ENCODE peak calls at places on chromosomes 5 and 9, in six cellular contexts. V, Y, S, I, J and M are unnamed samples. For H3K27me3, the result is how much of the 10 kb centered on the place peaks cover.

GRCh38 chr5:36928947-36929346 is 52.4 kb downstream of the NIPBL start:
- DNase-seq in V (no peak), Y (no peak), S (no peak), I (no peak), J (no peak), M (no peak)

GRCh38 chr9:126462617-126463016 is 136.0 kb downstream of the MVB12B start:
- DNase-seq in V (no peak), Y (no peak), S (no peak), I (no peak), J (no peak), M (no peak)

GRCh38 chr9:76369583-76369982 is 24.6 kb downstream of the RFK start:
- DNase-seq in V (peak), Y (no peak), S (no peak), I (peak), J (no peak), M (no peak)

GRCh38 chr5:130166839-130167490 is 262.7 kb downstream of the CHSY3 start:
- DNase-seq in V (peak), Y (no peak), S (no peak), I (no peak), J (no peak), M (peak)

GRCh38 chr5:126973193-126973592 is 57.2 kb downstream of the MARCHF3 start:
- DNase-seq in V (peak), Y (no peak), S (no peak), I (no peak), J (no peak), M (no peak)

GRCh38 chr5:172055996-172056395 is 49.6 kb upstream of the FBXW11 start:
- DNase-seq in V (no peak), Y (no peak), S (no peak), I (no peak), J (no peak), M (no peak)

GRCh38 chr5:93130623-93131022 is 450.4 kb downstream of the NR2F1-AS1 start:
- DNase-seq in V (no peak), Y (no peak), S (no peak), I (no peak), J (no peak), M (no peak)

GRCh38 chr5:56522972-56523371 is 289.8 kb upstream of the ANKRD55 start:
- DNase-seq in V (no peak), Y (peak), S (no peak), I (no peak), J (no peak), M (no peak)

GRCh38 chr9:133103987-133104505 is 17.0 kb downstream of the RALGDS start:
- DNase-seq in V (no peak), Y (no peak), S (peak), I (no peak), J (no peak), M (no peak)

GRCh38 chr9:106697799-106698591 is 165.0 kb upstream of the ZNF462 start:
- DNase-seq in V (no peak), Y (peak), S (peak), I (peak), J (no peak), M (no peak)

GRCh38 chr5:123204224-123204623 is 115.2 kb downstream of the PRDM6 start:
- DNase-seq in V (no peak), Y (no peak), S (no peak), I (no peak), J (no peak), M (no peak)

GRCh38 chr9:137740311-137740710 is 121.5 kb downstream of the EHMT1 start:
- DNase-seq in V (peak), Y (no peak), S (peak), I (no peak), J (no peak), M (no peak)

GRCh38 chr5:116554764-116555163 is 19.9 kb downstream of the SEMA6A start:
- DNase-seq in V (no peak), Y (no peak), S (no peak), I (no peak), J (no peak), M (no peak)

GRCh38 chr9:122991370-122991830 is 42.1 kb upstream of the GPR21 start:
- DNase-seq in V (peak), Y (peak), S (no peak), I (peak), J (peak), M (no peak)

GRCh38 chr9:112065781-112066606 is 109.1 kb downstream of the SUSD1 start:
- DNase-seq in V (peak), Y (no peak), S (peak), I (peak), J (no peak), M (no peak)

GRCh38 chr9:77475641-77476473 is 172.3 kb downstream of the GNA14 start:
- DNase-seq in V (no peak), Y (no peak), S (no peak), I (no peak), J (peak), M (no peak)

GRCh38 chr5:14268236-14268701 is 125.1 kb downstream of the TRIO start:
- DNase-seq in V (peak), Y (peak), S (no peak), I (no peak), J (no peak), M (no peak)

GRCh38 chr5:18553269-18553668 is 919.0 kb downstream of the TAF11L14 start:
- DNase-seq in V (peak), Y (no peak), S (no peak), I (no peak), J (no peak), M (no peak)

GRCh38 chr5:78639811-78640210 is 8.8 kb downstream of the LHFPL2 start:
- DNase-seq in V (no peak), Y (no peak), S (no peak), I (no peak), J (no peak), M (no peak)

GRCh38 chr5:168579987-168580508 is 880 bp upstream of the PANK3 start:
- DNase-seq in V (no peak), Y (no peak), S (no peak), I (no peak), J (no peak), M (no peak)

GRCh38 chr5:91443761-91444467 is 60.8 kb upstream of the ARRDC3 start:
- DNase-seq in V (peak), Y (no peak), S (no peak), I (no peak), J (no peak), M (no peak)

GRCh38 chr5:181088289-181088688 is 42.7 kb downstream of the OR2V1 start:
- DNase-seq in V (peak), Y (no peak), S (no peak), I (no peak), J (no peak), M (no peak)

GRCh38 chr5:172688735-172689572 is 47.9 kb downstream of the NEURL1B start:
- DNase-seq in V (no peak), Y (no peak), S (peak), I (peak), J (peak), M (no peak)

GRCh38 chr5:144142030-144142825 is 28.2 kb downstream of the YIPF5 start:
- DNase-seq in V (peak), Y (no peak), S (no peak), I (no peak), J (peak), M (peak)

GRCh38 chr9:95282332-95282731 is 35.2 kb downstream of the FANCC start:
- DNase-seq in V (no peak), Y (no peak), S (no peak), I (no peak), J (no peak), M (no peak)

GRCh38 chr9:124810513-124811355 is 33.8 kb downstream of the OLFML2A start:
- DNase-seq in V (peak), Y (no peak), S (no peak), I (no peak), J (no peak), M (peak)

GRCh38 chr9:113503613-113504230 is 40.2 kb downstream of the RGS3 start:
- DNase-seq in V (peak), Y (no peak), S (no peak), I (no peak), J (no peak), M (no peak)

GRCh38 chr9:132587484-132587858 is 5.1 kb downstream of the BARHL1 start:
- DNase-seq in V (no peak), Y (no peak), S (no peak), I (no peak), J (no peak), M (no peak)

GRCh38 chr5:141906517-141906916 is 17.2 kb upstream of the DELE1 start:
- DNase-seq in V (no peak), Y (no peak), S (no peak), I (no peak), J (no peak), M (no peak)

GRCh38 chr5:178786859-178787499 is 56.5 kb upstream of the ZNF354A start:
- DNase-seq in V (no peak), Y (no peak), S (no peak), I (no peak), J (no peak), M (no peak)

GRCh38 chr5:1461396-1461795 is 16.2 kb upstream of the SLC6A3 start:
- DNase-seq in V (no peak), Y (peak), S (peak), I (no peak), J (no peak), M (no peak)

GRCh38 chr9:99590879-99591278 is 230.8 kb upstream of the NR4A3 start:
- DNase-seq in V (no peak), Y (no peak), S (no peak), I (no peak), J (no peak), M (no peak)
- H3K27ac ChIP-seq in V (no peak), Y (no peak), S (no peak), I (no peak), J (no peak), M (no peak)

GRCh38 chr5:135484563-135485157 is 32.5 kb upstream of the TIFAB start:
- DNase-seq in V (no peak), Y (no peak), S (no peak), I (no peak), J (no peak), M (no peak)

GRCh38 chr5:135481387-135481786 is 29.2 kb upstream of the TIFAB start:
- DNase-seq in V (no peak), Y (no peak), S (no peak), I (no peak), J (no peak), M (no peak)

GRCh38 chr5:135481908-135482307 is 29.8 kb upstream of the TIFAB start:
- DNase-seq in V (no peak), Y (no peak), S (no peak), I (no peak), J (no peak), M (no peak)

GRCh38 chr5:135483254-135483653 is 31.1 kb upstream of the TIFAB start:
- DNase-seq in V (no peak), Y (no peak), S (no peak), I (no peak), J (no peak), M (no peak)

GRCh38 chr5:135482383-135482933 is 30.3 kb upstream of the TIFAB start:
- DNase-seq in V (no peak), Y (no peak), S (no peak), I (no peak), J (no peak), M (no peak)
- H3K27me3 ChIP-seq in V (under half), Y (under half), S (under half), I (under half), J (under half), M (under half)

GRCh38 chr5:7881816-7882215 is 12.9 kb downstream of the MTRR start:
- DNase-seq in V (no peak), Y (no peak), S (no peak), I (no peak), J (no peak), M (no peak)

GRCh38 chr5:7882926-7883325 is 14.0 kb downstream of the MTRR start:
- DNase-seq in V (no peak), Y (no peak), S (no peak), I (no peak), J (no peak), M (no peak)

GRCh38 chr5:7877851-7878250 is 8.9 kb downstream of the MTRR start:
- DNase-seq in V (no peak), Y (no peak), S (no peak), I (no peak), J (no peak), M (no peak)

GRCh38 chr5:7878381-7878873 is 9.5 kb downstream of the MTRR start:
- DNase-seq in V (no peak), Y (no peak), S (no peak), I (no peak), J (no peak), M (no peak)

DNA sequence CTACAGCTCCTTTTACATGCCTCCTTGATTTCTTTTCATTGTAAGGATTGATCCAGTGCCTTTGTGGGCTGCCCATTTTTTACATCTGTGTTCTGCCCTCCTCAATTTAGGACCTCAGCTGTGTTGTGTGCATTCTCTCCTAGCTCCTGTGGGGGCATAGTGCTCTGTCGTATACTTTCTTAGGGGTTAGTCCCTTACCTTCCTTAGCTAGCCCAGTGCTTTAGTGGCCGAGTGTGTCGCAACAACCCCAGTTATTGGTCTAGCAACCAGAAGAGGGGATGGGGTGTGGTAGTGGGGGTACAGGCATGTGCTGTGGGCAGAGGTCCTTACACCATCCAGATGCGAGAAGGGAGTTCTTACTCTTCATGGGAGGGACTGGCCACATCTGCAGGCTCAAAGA is 12.1 kb downstream of the MTRR start:
- DNase-seq in V (peak), Y (no peak), S (no peak), I (no peak), J (no peak), M (no peak)
- H3K27ac ChIP-seq in V (no peak), Y (no peak), S (no peak), I (no peak), J (no peak), M (no peak)

GRCh38 chr9:35826071-35826701 is 2.3 kb downstream of the FAM221B start:
- DNase-seq in V (peak), Y (no peak), S (peak), I (peak), J (peak), M (no peak)
- H3K27me3 ChIP-seq in V (under half), Y (under half), S (under half), I (under half), J (under half), M (under half)